ENCODE peak calls at places on chromosomes 11 and 22, in five cellular contexts. O is OCI-LY7, H is GM23248, W is PC-3, B is neural progenitor cell. Y is an unnamed sample.

GRCh38 chr11:74701351-74701750 is 29.9 kb downstream of the CHRDL2 start:
- DNase-seq in O (peak), H (peak), W (peak), B (peak), Y (peak)

GRCh38 chr11:46122955-46123354 is 1.7 kb upstream of the PHF21A start:
- DNase-seq in O (no peak), H (peak), W (peak), B (no peak), Y (no peak)

GRCh38 chr11:70661763-70662501 is 263.6 kb downstream of the CTTN start:
- DNase-seq in O (no peak), H (peak), W (no peak), B (peak), Y (peak)

GRCh38 chr11:10604340-10604748 is 35.9 kb upstream of the LYVE1 start:
- DNase-seq in O (no peak), H (peak), W (no peak), B (no peak), Y (no peak)

GRCh38 chr11:57235761-57236703 is 1.0 kb downstream of the APLNR start:
- DNase-seq in O (no peak), H (no peak), W (no peak), B (no peak), Y (no peak)

GRCh38 chr11:65316979-65317786 is 2.5 kb downstream of the CDC42EP2 start:
- DNase-seq in O (no peak), H (peak), W (peak), B (peak), Y (peak)

GRCh38 chr11:104078250-104078649 is 41.8 kb downstream of the DDI1 start:
- DNase-seq in O (no peak), H (no peak), W (no peak), B (no peak), Y (no peak)

GRCh38 chr11:11985016-11985715 is 23.3 kb downstream of the DKK3 start:
- DNase-seq in O (no peak), H (peak), W (peak), B (no peak), Y (no peak)

GRCh38 chr22:36475341-36475740 is 6.1 kb downstream of the TXN2 start:
- DNase-seq in O (no peak), H (no peak), W (no peak), B (no peak), Y (no peak)

GRCh38 chr11:69320756-69321741 is 27.1 kb downstream of the MYEOV start:
- DNase-seq in O (no peak), H (peak), W (peak), B (no peak), Y (no peak)

GRCh38 chr22:39489094-39490068 is 12.7 kb upstream of the MIEF1 start:
- DNase-seq in O (no peak), H (no peak), W (no peak), B (no peak), Y (no peak)

DNA sequence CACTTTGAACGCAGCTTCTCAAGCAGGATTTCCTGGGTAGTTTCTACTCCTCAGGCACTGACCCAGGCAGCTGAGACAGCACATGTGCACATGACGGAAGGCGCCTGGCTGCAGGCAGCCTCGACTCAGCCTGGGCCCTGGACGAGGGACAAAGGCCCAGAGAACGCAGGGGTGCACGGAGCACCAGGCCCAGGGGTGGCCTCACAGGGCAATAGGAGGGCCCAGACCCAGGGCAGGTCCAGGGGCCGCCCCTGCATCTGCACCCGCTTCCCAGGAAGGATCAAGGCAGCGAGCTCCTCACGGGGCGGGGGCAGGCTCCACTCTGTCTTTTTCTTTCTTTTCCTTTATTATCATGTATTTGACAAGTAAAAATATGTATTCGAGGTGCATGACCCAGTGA is 208.4 kb downstream of the BRD1 start:
- DNase-seq in O (no peak), H (no peak), W (no peak), B (no peak), Y (no peak)
- H3K4me2 ChIP-seq in O (no peak), H (no peak), W (no peak), B (no peak), Y (no peak)

GRCh38 chr22:41296826-41297667 is 4.3 kb upstream of the ZC3H7B start:
- DNase-seq in O (no peak), H (no peak), W (no peak), B (no peak), Y (no peak)
- TF ChIP-seq EZH2phosphoT487 in O (no peak), H (no peak), W (no peak), B (no peak), Y (no peak)

DNA sequence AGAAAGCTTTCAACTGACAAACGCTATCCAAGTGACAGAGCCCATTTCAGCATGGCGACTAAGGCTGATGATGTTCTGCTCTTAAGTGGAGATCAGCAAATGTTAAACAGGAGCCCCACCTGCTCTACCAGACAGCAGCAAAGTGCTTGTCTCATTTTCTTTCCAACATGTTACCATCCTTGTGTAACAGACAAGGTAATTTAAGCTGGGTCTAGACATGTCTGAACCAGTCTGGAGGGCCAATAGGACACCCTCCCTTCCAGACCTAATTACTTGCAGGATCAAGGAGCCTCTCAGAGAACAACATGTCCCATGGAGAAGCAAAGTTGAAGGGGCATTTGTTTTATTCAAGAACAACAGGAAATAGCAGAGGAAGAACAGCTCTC is 3.9 kb upstream of the LMO2 start:
- DNase-seq in O (no peak), H (no peak), W (no peak), B (peak), Y (no peak)
- H2AFZ ChIP-seq in O (peak), H (no peak), W (no peak), B (peak), Y (peak)

DNA sequence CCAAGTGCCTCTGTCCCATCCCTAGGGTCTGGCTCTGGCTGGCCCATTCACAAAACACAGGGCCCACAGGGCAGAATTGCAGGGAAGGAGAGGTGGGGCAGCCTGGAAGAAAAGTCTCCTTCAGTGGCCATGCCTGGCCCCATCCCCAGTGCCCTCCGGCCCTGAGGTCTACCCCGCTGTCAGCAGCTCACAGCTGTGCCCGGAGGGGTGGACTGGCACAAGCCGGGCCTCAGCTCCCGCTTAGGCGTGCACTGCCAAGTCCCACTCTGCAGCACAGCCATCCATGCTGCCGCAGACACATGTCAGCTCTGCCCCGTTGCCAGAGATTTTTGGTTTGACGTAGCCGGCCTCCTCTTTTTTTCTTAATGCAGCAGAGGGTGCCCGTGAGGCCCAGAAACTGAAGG is 3.9 kb upstream of the SCN2B start:
- DNase-seq in O (peak), H (peak), W (no peak), B (peak), Y (peak)
- H3K4me2 ChIP-seq in O (peak), H (no peak), W (no peak), B (peak), Y (peak)

DNA sequence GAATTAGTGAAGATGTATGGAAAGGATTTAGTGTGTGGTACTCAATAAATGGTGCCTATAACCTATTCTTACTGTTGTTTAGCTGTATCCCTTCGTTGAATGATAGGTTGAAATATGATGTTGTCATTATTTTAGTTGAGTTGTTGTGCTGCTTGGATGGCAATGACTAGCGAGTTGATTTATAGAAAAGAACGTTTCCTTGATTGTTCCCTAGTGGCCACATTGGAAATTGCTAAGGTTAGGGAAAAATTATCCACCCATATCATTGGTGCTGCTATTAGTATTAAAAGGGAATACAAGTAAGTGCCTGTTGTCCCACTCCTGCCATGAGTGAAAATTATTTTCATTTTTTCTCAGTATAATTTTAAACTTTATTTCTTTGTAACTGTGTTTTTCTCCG is 14.5 kb downstream of the EMSY start:
- DNase-seq in O (no peak), H (peak), W (peak), B (no peak), Y (peak)
- TF ChIP-seq EZH2phosphoT487 in O (no peak), H (no peak), W (no peak), B (no peak), Y (no peak)

DNA sequence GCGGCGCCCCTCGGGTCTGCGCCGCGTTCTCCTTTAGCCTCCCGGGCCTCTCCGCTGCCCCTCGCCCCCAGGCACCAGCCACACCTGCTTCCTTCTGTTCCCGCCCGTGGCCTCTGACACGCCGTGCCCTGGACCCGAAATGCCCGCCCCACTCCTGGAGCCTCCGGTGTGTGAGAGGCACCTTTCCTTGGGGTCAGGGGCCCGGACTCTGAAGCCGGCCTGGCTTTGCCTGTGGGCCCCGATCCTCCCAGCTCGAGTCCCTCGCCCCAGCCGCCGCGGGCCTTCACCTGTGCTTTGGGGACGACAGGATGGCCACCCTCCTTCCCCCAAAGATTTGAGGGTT is 661 bp upstream of the CDPF1 start:
- DNase-seq in O (peak), H (peak), W (no peak), B (no peak), Y (peak)
- H2AFZ ChIP-seq in O (peak), H (peak), W (peak), B (no peak), Y (peak)

GRCh38 chr11:129779342-129779741 is 36.3 kb upstream of the TMEM45B start:
- DNase-seq in O (no peak), H (no peak), W (no peak), B (no peak), Y (no peak)
- H3K4me2 ChIP-seq in O (no peak), H (no peak), W (no peak), B (no peak), Y (no peak)

DNA sequence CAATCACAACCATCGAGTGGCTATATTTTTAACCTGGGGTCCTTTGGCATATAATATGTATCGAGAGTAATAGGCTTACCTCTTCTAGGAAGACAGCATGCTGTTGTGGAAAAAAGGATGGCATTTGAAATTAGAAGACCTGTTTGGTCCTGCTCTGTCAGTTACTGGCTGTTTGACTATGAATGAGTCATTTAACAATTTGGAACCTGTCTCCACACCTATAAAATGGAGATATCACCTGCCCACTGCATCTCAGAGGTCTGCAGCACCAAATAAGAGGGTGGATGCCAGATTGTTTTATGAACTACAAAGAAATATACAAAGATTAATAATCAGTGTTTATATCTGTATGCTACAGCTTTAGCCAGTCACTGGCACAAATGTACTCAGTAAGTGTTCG is 60.8 kb downstream of the SLC25A17 start:
- DNase-seq in O (no peak), H (no peak), W (peak), B (no peak), Y (no peak)
- TF ChIP-seq EZH2phosphoT487 in O (no peak), H (no peak), W (no peak), B (no peak), Y (no peak)

Y was measured in GM23338.